ENCODE peak calls at places on chromosomes 5 and 9, in eight cellular contexts. F is esophagus muscularis mucosa, G is A673, Y is fibroblast of lung, S is tibial nerve, U is body of pancreas, C is K562, W is mesenchymal stem cell. T is an unnamed sample.
A peak's percentile ranks its signal among the peaks of the same experiment; 100 is the strongest.

GRCh38 chr5:1315709-1316587 is 21.1 kb upstream of the TERT start:
- DNase-seq in F (no peak), U (peak; percentile 89), C (peak; percentile 60), W (no peak), Y (peak; percentile 3), G (no peak), S (no peak), T (peak; percentile 98)

GRCh38 chr5:133260715-133261114 is 208.9 kb downstream of the HSPA4 start:
- DNase-seq in F (no peak), Y (no peak), C (no peak), G (no peak), U (no peak), W (no peak), S (no peak), T (peak; percentile 39)

GRCh38 chr5:154371687-154372086 is 74.1 kb upstream of the SAP30L start:
- DNase-seq in W (peak; percentile 83), G (peak; percentile 83), U (no peak), C (no peak), S (peak; percentile 29), F (no peak), Y (peak; percentile 86), T (no peak)

GRCh38 chr5:151151793-151152192 is 5.8 kb downstream of the ANXA6 start:
- DNase-seq in F (no peak), C (no peak), W (peak; percentile 76), G (no peak), Y (peak; percentile 47), S (no peak), U (no peak), T (no peak)

GRCh38 chr5:92969191-92969780 is 611.7 kb downstream of the NR2F1-AS1 start:
- DNase-seq in G (no peak), W (no peak), Y (peak; percentile 4), S (no peak), U (no peak), F (no peak), C (no peak), T (no peak)

GRCh38 chr9:110278080-110278707 is 21.9 kb upstream of the TXN start:
- DNase-seq in F (no peak), Y (no peak), C (no peak), G (no peak), W (no peak), U (no peak), S (no peak), T (no peak)

GRCh38 chr5:54704825-54705224 is 187.3 kb downstream of the SNX18 start:
- DNase-seq in G (no peak), S (no peak), C (no peak), F (peak; percentile 24), Y (no peak), W (peak; percentile 42), U (no peak), T (no peak)

GRCh38 chr9:76987594-76988200 is 31.8 kb upstream of the FOXB2 start:
- DNase-seq in C (peak; percentile 10), S (no peak), U (peak; percentile 29), G (peak; percentile 33), Y (peak; percentile 49), F (no peak), W (peak; percentile 30), T (no peak)

GRCh38 chr9:134863941-134864820 is 16.4 kb upstream of the FCN2 start:
- DNase-seq in W (no peak), S (no peak), C (no peak), G (no peak), U (no peak), F (no peak), Y (no peak), T (no peak)

GRCh38 chr5:158978061-158978745 is 121.5 kb downstream of the EBF1 start:
- DNase-seq in F (no peak), G (no peak), U (no peak), W (no peak), S (no peak), Y (peak; percentile 73), C (no peak), T (no peak)

GRCh38 chr9:98399950-98400683 is 144.7 kb upstream of the TBC1D2 start:
- DNase-seq in S (no peak), F (no peak), G (no peak), Y (no peak), C (no peak), W (no peak), U (no peak), T (no peak)

GRCh38 chr9:71036501-71036900 is 84.9 kb downstream of the TRPM3 start:
- DNase-seq in Y (peak; percentile 23), U (no peak), F (no peak), C (no peak), S (no peak), W (no peak), G (peak; percentile 53), T (no peak)

GRCh38 chr9:133347515-133347984 is 381 bp downstream of the MED22 start:
- DNase-seq in G (peak; percentile 51), W (peak; percentile 51), C (peak; percentile 82), Y (no peak), U (peak; percentile 44), S (no peak), F (no peak), T (no peak)

GRCh38 chr5:99814311-99815063 is 720.7 kb upstream of the FAM174A start:
- DNase-seq in Y (peak; percentile 59), G (no peak), C (no peak), S (no peak), W (no peak), F (no peak), U (no peak), T (no peak)

DNA sequence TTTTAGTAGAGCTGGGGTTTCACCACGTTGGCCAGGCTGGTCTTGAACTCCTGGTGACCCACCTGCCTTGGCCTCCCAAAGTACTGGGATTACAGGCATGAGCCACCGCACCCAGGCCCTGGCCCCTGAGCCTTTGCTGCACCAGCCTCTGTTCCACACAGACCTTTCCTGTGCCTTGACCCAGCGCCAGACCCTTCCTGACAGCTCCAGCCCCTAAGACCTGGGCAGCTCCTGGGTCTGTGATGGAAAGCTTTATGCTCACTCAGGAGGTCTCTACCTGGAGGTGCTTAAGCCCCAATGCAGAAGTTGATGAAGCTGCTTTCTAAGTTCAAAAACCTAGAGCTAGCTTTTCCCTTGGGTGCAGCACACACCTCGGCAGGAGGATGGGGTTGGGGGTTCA is 58.8 kb upstream of the NEK6 start:
- DNase-seq in G (no peak), Y (no peak), C (no peak), F (no peak), S (no peak), U (no peak), W (no peak), T (no peak)
- H3K4me1 ChIP-seq in G (no peaks in the 10 kb centered on the region), Y (no peaks in the 10 kb centered on the region), C (peaks cover 19% of the 10 kb centered on the region), F (no peaks in the 10 kb centered on the region), S (no peaks in the 10 kb centered on the region), U (no peaks in the 10 kb centered on the region), W (no peaks in the 10 kb centered on the region), T (peaks cover 9% of the 10 kb centered on the region)

GRCh38 chr5:38621840-38622513 is 65.5 kb upstream of the LIFR start:
- DNase-seq in C (no peak), W (no peak), U (no peak), G (peak; percentile 24), F (no peak), S (no peak), Y (peak; percentile 41), T (no peak)
- H3K4me1 ChIP-seq in C (no peaks in the 10 kb centered on the region), W (no peaks in the 10 kb centered on the region), U (peaks cover 10% of the 10 kb centered on the region), G (peaks cover 18% of the 10 kb centered on the region), F (no peaks in the 10 kb centered on the region), S (no peaks in the 10 kb centered on the region), Y (no peaks in the 10 kb centered on the region), T (no peaks in the 10 kb centered on the region)

DNA sequence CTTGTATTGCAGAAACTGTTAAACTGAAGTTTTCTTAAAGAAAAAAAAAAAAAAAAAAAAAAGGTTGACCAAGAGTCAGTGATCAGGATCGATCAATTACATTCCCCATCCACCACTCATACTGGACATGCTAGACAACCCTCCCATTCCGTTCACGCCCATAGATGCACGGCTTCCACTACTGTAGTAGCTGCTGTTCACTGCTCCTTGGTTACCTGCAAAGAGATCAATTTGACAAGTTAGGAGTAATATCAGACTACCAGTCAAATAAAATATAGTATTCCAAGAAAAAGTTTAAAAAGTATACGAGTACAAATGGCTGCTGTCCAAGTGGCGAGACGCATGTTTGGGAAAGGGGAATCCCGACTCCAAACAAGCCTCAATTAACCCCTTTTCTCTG is 8.7 kb downstream of the HNRNPH1 start:
- DNase-seq in G (no peak), U (no peak), F (no peak), W (no peak), C (no peak), Y (no peak), S (no peak), T (no peak)
- H3K4me1 ChIP-seq in G (peaks cover 26% of the 10 kb centered on the region), U (peaks cover 33% of the 10 kb centered on the region), F (peaks cover 95% of the 10 kb centered on the region), W (peaks cover 8% of the 10 kb centered on the region), C (peaks cover 29% of the 10 kb centered on the region), Y (peaks cover 2% of the 10 kb centered on the region), S (peaks cover 70% of the 10 kb centered on the region), T (peaks cover 36% of the 10 kb centered on the region)

GRCh38 chr5:78649816-78650561 is 1.4 kb upstream of the LHFPL2 start:
- DNase-seq in S (no peak), F (no peak), Y (peak; percentile 81), C (no peak), W (peak; percentile 70), U (no peak), G (no peak), T (no peak)
- H3K4me1 ChIP-seq in S (peaks cover 40% of the 10 kb centered on the region), F (peaks cover 47% of the 10 kb centered on the region), Y (peaks cover 11% of the 10 kb centered on the region), C (peaks cover 19% of the 10 kb centered on the region), W (peaks cover 10% of the 10 kb centered on the region), U (peaks cover 19% of the 10 kb centered on the region), G (peaks cover 11% of the 10 kb centered on the region), T (peaks cover 12% of the 10 kb centered on the region)

T was measured in DND-41.